ENCODE peak calls at places on chromosomes 6 and 20, in four cellular contexts. I, K, R and C are unnamed samples.

GRCh38 chr20:22584922-22585785 is 782 bp upstream of the FOXA2 start:
- DNase-seq in K (no peak), I (peak; percentile 47), R (no peak), C (no peak)

GRCh38 chr20:3621111-3621510 is 42.1 kb downstream of the GFRA4 start:
- DNase-seq in K (no peak), I (no peak), R (no peak), C (no peak)

GRCh38 chr6:113182370-113183141 is 674.6 kb upstream of the MARCKS start:
- DNase-seq in I (no peak), K (no peak), R (peak; percentile 82), C (no peak)

GRCh38 chr6:41634657-41635056 is 3.6 kb upstream of the MDFI start:
- DNase-seq in K (no peak), R (peak; percentile 91), I (peak; percentile 18), C (no peak)

GRCh38 chr20:29873946-29874345 is 1383.5 kb upstream of the DEFB115 start:
- DNase-seq in I (peak; percentile 67), R (peak; percentile 65), K (no peak), C (peak; percentile 79)

GRCh38 chr6:70310063-70310694 is 7.3 kb upstream of the COL9A1 start:
- DNase-seq in R (peak; percentile 60), K (no peak), I (no peak), C (no peak)

GRCh38 chr6:36139991-36140710 is 9.8 kb downstream of the MAPK13 start:
- DNase-seq in R (no peak), K (no peak), I (no peak), C (no peak)

GRCh38 chr6:41878246-41878645 is 16.9 kb downstream of the USP49 start:
- DNase-seq in I (no peak), R (peak; percentile 29), K (no peak), C (no peak)

GRCh38 chr20:10221022-10221421 is 2.4 kb downstream of the SNAP25 start:
- DNase-seq in R (no peak), I (no peak), K (no peak), C (no peak)

GRCh38 chr20:10228330-10228729 is 9.7 kb downstream of the SNAP25 start:
- DNase-seq in I (no peak), R (no peak), K (no peak), C (no peak)

GRCh38 chr20:10219993-10220750 is 1.5 kb downstream of the SNAP25 start:
- DNase-seq in R (no peak), K (no peak), I (no peak), C (no peak)

GRCh38 chr20:10231290-10231689 is 12.7 kb downstream of the SNAP25 start:
- DNase-seq in I (no peak), K (no peak), R (no peak), C (no peak)

GRCh38 chr20:10225439-10226080 is 6.9 kb downstream of the SNAP25 start:
- DNase-seq in R (peak; percentile 9), K (no peak), I (no peak), C (no peak)
- TF ChIP-seq CTCF in R (peak; percentile 28), K (no peak), I (peak; percentile 17), C (no peak)

GRCh38 chr20:44584103-44584690 is 1.8 kb downstream of the PKIG start:
- DNase-seq in R (no peak), I (no peak), K (no peak), C (no peak)
- H3K27ac ChIP-seq in R (no peak overlapping the region), I (no peak overlapping the region), K (peak overlapping the region; percentile 81), C (peak overlapping the region; percentile 86)

GRCh38 chr20:44809380-44810060 is 826 bp downstream of the RIMS4 start:
- DNase-seq in R (no peak), I (no peak), K (no peak), C (no peak)

GRCh38 chr20:44810391-44811149 is at the start of gene RIMS4:
- DNase-seq in R (peak; percentile 11), I (no peak), K (no peak), C (peak; percentile 12)

GRCh38 chr20:44810061-44810390 is 320 bp downstream of the RIMS4 start:
- DNase-seq in K (no peak), R (no peak), I (no peak), C (peak; percentile 26)

GRCh38 chr20:44807684-44808056 is 2.7 kb downstream of the RIMS4 start:
- DNase-seq in R (no peak), I (no peak), K (no peak), C (no peak)

GRCh38 chr20:44811150-44811685 is 872 bp upstream of the RIMS4 start:
- DNase-seq in I (no peak), K (no peak), R (no peak), C (no peak)
- H3K4me3 ChIP-seq in I (no peak overlapping the region), K (no peak overlapping the region), R (no peak overlapping the region), C (no peak overlapping the region)

DNA sequence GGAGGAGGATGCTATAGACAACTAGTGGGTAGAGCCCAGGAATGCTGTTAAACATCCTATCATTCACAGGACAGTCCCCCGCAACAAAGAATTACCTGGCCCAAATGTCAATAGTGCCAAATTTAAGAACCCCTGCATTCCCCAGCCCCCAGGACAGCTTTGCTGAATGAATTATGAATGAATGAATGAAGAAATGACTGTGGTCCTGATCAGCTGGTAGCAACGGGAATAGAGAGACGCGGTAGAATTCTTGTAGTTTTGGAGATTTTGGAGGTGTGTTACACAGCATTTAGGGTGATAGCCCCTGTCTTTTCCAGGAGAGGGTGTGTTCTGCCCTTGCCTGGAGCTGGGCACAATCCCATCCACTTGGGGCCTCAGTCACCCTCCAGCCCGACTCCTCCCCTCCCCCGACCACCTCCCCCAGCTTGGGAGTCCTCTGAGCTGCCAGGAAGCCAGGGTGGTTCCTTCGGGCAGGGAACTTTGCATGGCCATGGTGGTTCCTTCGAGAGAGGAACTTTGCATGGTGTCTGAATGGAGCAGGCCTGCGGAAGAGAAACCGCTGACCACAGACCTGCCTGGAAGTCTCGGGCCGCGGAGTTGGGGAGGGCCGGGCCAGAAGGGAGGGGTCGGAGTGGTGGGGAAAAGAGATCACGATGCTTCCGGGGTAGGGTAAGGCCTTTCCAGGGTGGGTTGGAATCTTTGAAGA is 1.0 kb upstream of the HCK start:
- DNase-seq in R (no peak), I (peak; percentile 60), K (no peak), C (no peak)
- TF ChIP-seq CTCF in R (no peak), I (no peak), K (no peak), C (no peak)

GRCh38 chr6:33427585-33428218 is 7.8 kb downstream of the SYNGAP1 start:
- DNase-seq in K (no peak), I (peak; percentile 72), R (no peak), C (no peak)

GRCh38 chr6:33423777-33424176 is 3.9 kb downstream of the SYNGAP1 start:
- DNase-seq in I (no peak), K (no peak), R (no peak), C (no peak)

GRCh38 chr6:33426590-33427563 is 7.0 kb downstream of the SYNGAP1 start:
- DNase-seq in R (no peak), K (no peak), I (no peak), C (no peak)

GRCh38 chr6:33424855-33425667 is 5.2 kb downstream of the SYNGAP1 start:
- DNase-seq in I (no peak), K (no peak), R (no peak), C (no peak)

GRCh38 chr6:33425668-33426577 is 6.1 kb downstream of the SYNGAP1 start:
- DNase-seq in K (no peak), I (peak; percentile 89), R (peak; percentile 89), C (peak; percentile 91)
- H3K27ac ChIP-seq in K (peak overlapping the region; percentile 96), I (peak overlapping the region; percentile 74), R (peak overlapping the region; percentile 86), C (peak overlapping the region; percentile 97)

DNA sequence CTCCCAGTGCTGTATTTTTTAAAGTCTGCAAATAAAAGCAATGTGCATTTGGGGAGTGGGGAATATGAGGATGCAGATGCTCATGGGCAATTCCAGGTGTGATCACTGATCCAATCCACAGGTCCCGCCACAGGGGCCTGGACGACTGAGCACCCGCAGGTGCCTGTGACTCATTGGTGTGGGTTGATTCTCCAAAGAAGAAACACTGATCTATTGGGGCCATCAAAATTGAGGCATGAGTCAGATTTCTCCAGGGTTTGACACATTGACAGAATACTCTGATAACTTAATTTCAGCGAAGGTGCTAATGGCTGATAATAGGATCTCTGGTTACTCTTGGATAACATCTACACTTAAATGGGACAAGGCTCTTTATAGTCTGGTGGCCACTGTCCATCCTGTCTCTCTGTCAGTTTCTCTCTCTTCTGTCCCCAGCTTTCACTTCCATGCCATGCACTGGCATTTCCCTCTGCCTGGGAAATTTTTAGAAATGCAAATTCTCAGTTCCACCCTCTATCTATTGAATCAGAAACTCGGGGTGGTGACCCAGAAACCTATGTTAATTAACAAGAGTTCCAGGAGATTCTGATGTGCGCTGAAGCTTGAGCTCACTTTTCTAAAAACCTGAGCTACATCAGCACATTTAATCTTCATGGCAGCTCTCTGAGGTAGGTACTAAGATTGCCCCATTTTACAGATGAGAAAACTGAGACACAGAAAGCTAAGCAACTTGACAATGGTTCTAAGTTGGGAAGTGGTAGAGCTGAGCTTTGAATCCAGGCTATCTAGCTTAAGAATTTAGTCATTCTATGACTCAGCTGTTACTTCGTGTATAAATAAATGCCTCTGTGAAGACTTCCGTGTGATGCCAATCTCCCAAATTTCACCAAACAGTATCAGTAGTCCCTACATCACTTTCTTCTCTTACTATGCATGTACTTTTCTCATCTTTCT is 10.2 kb upstream of the RCAN2 start:
- DNase-seq in K (no peak), I (no peak), R (no peak), C (no peak)
- H3K4me3 ChIP-seq in K (no peak overlapping the region), I (no peak overlapping the region), R (no peak overlapping the region), C (peak overlapping the region; percentile 5)

DNA sequence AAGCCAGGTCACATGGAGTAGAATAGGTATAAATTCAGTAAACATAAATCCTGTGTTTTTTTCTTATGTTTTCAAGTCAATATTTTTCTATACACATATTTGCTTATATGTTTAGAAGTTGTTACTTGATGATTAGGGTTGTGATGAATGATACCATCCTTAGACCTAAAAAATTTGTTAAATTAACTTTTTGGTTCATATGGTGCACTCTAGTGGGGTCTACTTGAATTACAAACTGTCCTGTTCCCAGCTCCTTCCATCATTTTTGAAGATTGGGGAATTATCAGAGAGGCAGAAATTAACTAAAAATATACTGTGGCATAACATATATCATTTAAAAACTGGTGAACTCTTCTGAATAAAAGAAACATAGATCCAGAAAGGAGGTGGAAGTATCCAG is 48.3 kb upstream of the RIPPLY2 start:
- DNase-seq in K (no peak), R (no peak), I (no peak), C (no peak)
- TF ChIP-seq CTCF in K (no peak), R (no peak), I (no peak), C (no peak)

GRCh38 chr6:24995270-24995669 is 59.5 kb upstream of the RIPOR2 start:
- DNase-seq in K (no peak), R (no peak), I (no peak), C (no peak)

GRCh38 chr6:24996145-24996836 is 60.5 kb upstream of the RIPOR2 start:
- DNase-seq in R (no peak), K (no peak), I (no peak), C (no peak)

GRCh38 chr6:24997186-24997585 is 61.4 kb upstream of the RIPOR2 start:
- DNase-seq in K (no peak), I (no peak), R (no peak), C (no peak)

GRCh38 chr6:24994812-24995211 is 59.1 kb upstream of the RIPOR2 start:
- DNase-seq in K (no peak), I (no peak), R (no peak), C (no peak)

DNA sequence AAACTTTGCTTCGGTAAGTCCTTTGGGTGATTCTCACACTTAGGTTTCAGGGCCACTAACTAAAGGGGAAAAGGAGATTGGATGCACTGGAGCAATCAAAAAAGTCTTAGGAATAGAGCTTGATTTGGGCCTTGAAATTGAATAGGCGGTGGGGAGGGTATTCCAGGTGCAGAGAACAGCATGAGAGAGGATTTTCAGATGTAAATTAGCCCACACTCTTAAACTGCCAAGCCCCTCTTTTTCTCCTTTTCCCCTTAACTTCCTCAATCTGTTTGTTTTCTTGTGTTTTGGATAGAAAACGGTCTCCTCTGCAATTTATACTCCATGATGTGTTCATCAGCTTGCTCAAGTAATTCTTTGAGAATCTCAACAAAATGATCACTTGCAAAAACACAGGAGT is 62.1 kb upstream of the RIPOR2 start:
- DNase-seq in I (no peak), R (no peak), K (no peak), C (no peak)
- H3K27ac ChIP-seq in I (no peak overlapping the region), R (no peak overlapping the region), K (no peak overlapping the region), C (no peak overlapping the region)